ENCODE peak calls at places on chromosome 17, in ten cellular contexts. L is stimulated activated CD8-positive, alpha-beta memory T cell treated with anti-CD3 and anti-CD28 coated beads, Interleukin-12 subunit alpha, Interleukin-12 subunit beta, amount 100 ng/mL, for 4 hours; K is left ventricle myocardium superior; D is activated effector memory CD4-positive, alpha-beta T cell treated with Interleukin-2 at 50 U/mL for 16 hours; T is skeletal muscle cell; P is H7; Y is fibroblast of gingiva; M is posterior cingulate gyrus; B is NCI-H146; V is GM12878. X is an unnamed sample.

GRCh38 chr17:10683853-10684252 is 13.5 kb downstream of the SCO1 start:
- DNase-seq in L (no peak), K (no peak), D (no peak), T (no peak), P (peak), Y (peak), M (no peak), B (no peak), V (no peak), X (no peak)

GRCh38 chr17:56786989-56787482 is 46.7 kb downstream of the C17orf67 start:
- DNase-seq in L (peak), K (no peak), D (peak), T (peak), P (no peak), Y (peak), M (no peak), B (peak), V (peak), X (no peak)

GRCh38 chr17:10631048-10631700 is 25.9 kb downstream of the MYH3 start:
- DNase-seq in L (no peak), K (no peak), D (no peak), T (no peak), P (peak), Y (peak), M (peak), B (peak), V (no peak), X (peak)

GRCh38 chr17:82311971-82312370 is 5.4 kb downstream of the CD7 start:
- DNase-seq in L (no peak), K (no peak), D (no peak), T (no peak), P (no peak), Y (no peak), M (no peak), B (no peak), V (no peak), X (no peak)

GRCh38 chr17:31758646-31759045 is 100.4 kb downstream of the COPRS start:
- DNase-seq in L (no peak), K (no peak), D (no peak), T (no peak), P (no peak), Y (no peak), M (no peak), B (no peak), V (no peak), X (no peak)

GRCh38 chr17:60333628-60334031 is 58.3 kb downstream of the USP32 start:
- DNase-seq in L (no peak), K (no peak), D (no peak), T (no peak), P (no peak), Y (no peak), M (no peak), B (no peak), V (no peak), X (no peak)

GRCh38 chr17:29835438-29836351 is 94.3 kb downstream of the SSH2 start:
- DNase-seq in L (no peak), K (no peak), D (no peak), T (no peak), P (peak), Y (peak), M (no peak), B (no peak), V (no peak), X (no peak)

GRCh38 chr17:50708050-50709000 is 611 bp upstream of the ANKRD40 start:
- DNase-seq in L (no peak), K (no peak), D (no peak), T (no peak), P (no peak), Y (peak), M (no peak), B (peak), V (peak), X (no peak)

GRCh38 chr17:45697076-45697475 is 87.0 kb upstream of the CRHR1 start:
- DNase-seq in L (no peak), K (no peak), D (no peak), T (no peak), P (no peak), Y (no peak), M (no peak), B (no peak), V (no peak), X (no peak)

GRCh38 chr17:76793775-76794174 is 55.9 kb downstream of the MFSD11 start:
- DNase-seq in L (no peak), K (no peak), D (no peak), T (no peak), P (peak), Y (no peak), M (no peak), B (peak), V (no peak), X (peak)

GRCh38 chr17:64788286-64789060 is 126.4 kb upstream of the SMURF2 start:
- DNase-seq in L (no peak), K (no peak), D (no peak), T (no peak), P (peak), Y (no peak), M (no peak), B (no peak), V (no peak), X (no peak)

GRCh38 chr17:9566067-9566466 is 9.6 kb downstream of the STX8 start:
- DNase-seq in L (no peak), K (no peak), D (no peak), T (no peak), P (no peak), Y (no peak), M (no peak), B (peak), V (no peak), X (no peak)

GRCh38 chr17:40841246-40841645 is 18.8 kb upstream of the KRT10 start:
- DNase-seq in L (no peak), K (no peak), D (no peak), T (no peak), P (no peak), Y (peak), M (no peak), B (no peak), V (no peak), X (peak)

GRCh38 chr17:8420041-8420934 is 15.4 kb upstream of the NDEL1 start:
- DNase-seq in L (no peak), K (peak), D (no peak), T (no peak), P (no peak), Y (peak), M (no peak), B (no peak), V (no peak), X (no peak)

GRCh38 chr17:51673066-51673465 is 412.7 kb downstream of the UTP18 start:
- DNase-seq in L (no peak), K (no peak), D (no peak), T (no peak), P (no peak), Y (no peak), M (no peak), B (no peak), V (no peak), X (no peak)

GRCh38 chr17:41793749-41794602 is 7.5 kb upstream of the JUP start:
- DNase-seq in L (no peak), K (peak), D (no peak), T (no peak), P (peak), Y (peak), M (no peak), B (no peak), V (no peak), X (no peak)

GRCh38 chr17:78820122-78820792 is 20.4 kb downstream of the USP36 start:
- DNase-seq in L (no peak), K (no peak), D (no peak), T (no peak), P (peak), Y (no peak), M (no peak), B (no peak), V (no peak), X (no peak)

GRCh38 chr17:48589060-48589830 is 796 bp downstream of the HOXB3 start:
- DNase-seq in L (no peak), K (no peak), D (no peak), T (no peak), P (no peak), Y (no peak), M (no peak), B (no peak), V (no peak), X (no peak)

GRCh38 chr17:75975757-75976174 is 3.2 kb downstream of the ACOX1 start:
- DNase-seq in L (no peak), K (no peak), D (no peak), T (no peak), P (no peak), Y (no peak), M (no peak), B (no peak), V (no peak), X (no peak)

GRCh38 chr17:6450926-6451717 is 6.9 kb downstream of the PIMREG start:
- DNase-seq in L (no peak), K (no peak), D (no peak), T (no peak), P (peak), Y (no peak), M (no peak), B (peak), V (no peak), X (no peak)

GRCh38 chr17:18261146-18261515 is 669 bp downstream of the MIEF2 start:
- DNase-seq in L (peak), K (peak), D (no peak), T (no peak), P (peak), Y (peak), M (peak), B (peak), V (no peak), X (peak)

GRCh38 chr17:81651692-81652091 is 4.7 kb downstream of the PDE6G start:
- DNase-seq in L (no peak), K (no peak), D (no peak), T (peak), P (peak), Y (peak), M (no peak), B (peak), V (no peak), X (peak)

GRCh38 chr17:31541559-31541958 is 150.1 kb downstream of the RAB11FIP4 start:
- DNase-seq in L (no peak), K (no peak), D (no peak), T (no peak), P (peak), Y (no peak), M (no peak), B (peak), V (no peak), X (peak)

GRCh38 chr17:50280801-50281441 is 6.7 kb downstream of the TMEM92 start:
- DNase-seq in L (no peak), K (peak), D (no peak), T (no peak), P (no peak), Y (no peak), M (no peak), B (no peak), V (no peak), X (no peak)

GRCh38 chr17:65942592-65942991 is 249.3 kb downstream of the CEP112 start:
- DNase-seq in L (no peak), K (no peak), D (no peak), T (no peak), P (no peak), Y (no peak), M (no peak), B (no peak), V (no peak), X (no peak)

GRCh38 chr17:64118452-64118979 is 11.4 kb downstream of the ERN1 start:
- DNase-seq in L (no peak), K (peak), D (no peak), T (no peak), P (no peak), Y (no peak), M (peak), B (peak), V (no peak), X (no peak)

GRCh38 chr17:65670667-65671371 is 109.4 kb upstream of the AXIN2 start:
- DNase-seq in L (no peak), K (no peak), D (no peak), T (no peak), P (peak), Y (no peak), M (no peak), B (peak), V (no peak), X (no peak)

GRCh38 chr17:6413073-6413472 is 21.8 kb downstream of the AIPL1 start:
- DNase-seq in L (no peak), K (no peak), D (no peak), T (no peak), P (peak), Y (peak), M (no peak), B (peak), V (no peak), X (peak)

X was measured in iPS-NIHi11.